ENCODE peak calls at places on chromosomes 6 and 20, in five cellular contexts. One of them, this sample, is unnamed.

GRCh38 chr6:150322452-150322851 is 46.4 kb upstream of the IYD start:
- DNase-seq in lower leg skin: no peak
- DNase-seq in breast epithelium: no peak
- DNase-seq in IMR-90: no peak
- DNase-seq in vagina: no peak
- DNase-seq in this sample: no peak

GRCh38 chr6:106628658-106629102 is 618 bp downstream of the RTN4IP1 start:
- DNase-seq in IMR-90: peak; percentile 16
- DNase-seq in breast epithelium: no peak
- DNase-seq in vagina: no peak
- DNase-seq in lower leg skin: no peak
- DNase-seq in this sample: no peak

GRCh38 chr6:131995924-131996323 is 44.8 kb upstream of the CCN2 start:
- DNase-seq in lower leg skin: no peak
- DNase-seq in vagina: no peak
- DNase-seq in breast epithelium: no peak
- DNase-seq in IMR-90: peak; percentile 94
- DNase-seq in this sample: no peak

GRCh38 chr6:5670381-5670780 is 336.3 kb downstream of the NRN1 start:
- DNase-seq in IMR-90: no peak
- DNase-seq in lower leg skin: no peak
- DNase-seq in vagina: no peak
- DNase-seq in breast epithelium: no peak
- DNase-seq in this sample: no peak

GRCh38 chr6:170277893-170278742 is 12.8 kb downstream of the DLL1 start:
- DNase-seq in vagina: no peak
- DNase-seq in lower leg skin: no peak
- DNase-seq in IMR-90: no peak
- DNase-seq in breast epithelium: no peak
- DNase-seq in this sample: no peak

GRCh38 chr20:59678951-59679350 is 74.6 kb downstream of the PHACTR3 start:
- DNase-seq in breast epithelium: no peak
- DNase-seq in IMR-90: no peak
- DNase-seq in vagina: no peak
- DNase-seq in lower leg skin: no peak
- DNase-seq in this sample: no peak

GRCh38 chr6:158706369-158706982 is 56.6 kb downstream of the SYTL3 start:
- DNase-seq in lower leg skin: no peak
- DNase-seq in vagina: no peak
- DNase-seq in breast epithelium: no peak
- DNase-seq in IMR-90: peak; percentile 51
- DNase-seq in this sample: peak; percentile 82

GRCh38 chr6:101396552-101397173 is 3.2 kb downstream of the GRIK2 start:
- DNase-seq in lower leg skin: peak; percentile 20
- DNase-seq in vagina: no peak
- DNase-seq in IMR-90: peak; percentile 64
- DNase-seq in breast epithelium: no peak
- DNase-seq in this sample: peak; percentile 84

GRCh38 chr6:107323133-107323785 is 136.1 kb downstream of the PDSS2 start:
- DNase-seq in IMR-90: peak; percentile 66
- DNase-seq in lower leg skin: no peak
- DNase-seq in breast epithelium: no peak
- DNase-seq in vagina: no peak
- DNase-seq in this sample: no peak

GRCh38 chr6:155520078-155520477 is 64.4 kb upstream of the NOX3 start:
- DNase-seq in breast epithelium: no peak
- DNase-seq in vagina: no peak
- DNase-seq in IMR-90: no peak
- DNase-seq in lower leg skin: no peak
- DNase-seq in this sample: no peak

GRCh38 chr6:26175428-26176181 is 88.4 kb downstream of the HFE start:
- DNase-seq in IMR-90: peak; percentile 75
- DNase-seq in lower leg skin: no peak
- DNase-seq in breast epithelium: no peak
- DNase-seq in vagina: no peak
- DNase-seq in this sample: no peak

DNA sequence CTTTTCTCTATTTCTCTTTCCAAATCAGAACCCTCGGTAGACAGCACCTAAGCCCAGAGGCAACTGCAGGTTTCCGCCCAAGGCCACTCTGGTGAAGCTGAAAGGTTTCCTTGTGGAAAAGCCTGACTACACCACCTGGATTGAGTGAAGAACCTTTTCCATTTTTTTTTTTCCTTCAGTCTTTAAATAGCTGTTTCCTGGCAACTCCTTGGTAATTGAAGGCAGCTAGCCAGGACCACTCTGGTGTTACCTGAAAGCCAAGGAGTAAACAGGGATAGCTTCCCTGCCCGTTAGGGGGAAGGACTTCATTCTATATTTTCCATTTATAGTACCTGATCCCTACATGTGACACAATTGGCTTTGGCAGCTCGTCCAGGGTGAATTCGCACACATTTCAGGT is 1238.4 kb downstream of the GRIK2 start:
- DNase-seq in vagina: no peak
- DNase-seq in IMR-90: no peak
- DNase-seq in breast epithelium: no peak
- DNase-seq in lower leg skin: no peak
- DNase-seq in this sample: no peak
- TF ChIP-seq CTCF in vagina: no peak
- TF ChIP-seq CTCF in IMR-90: no peak
- TF ChIP-seq CTCF in breast epithelium: no peak
- TF ChIP-seq CTCF in lower leg skin: no peak
- TF ChIP-seq CTCF in this sample: no peak

GRCh38 chr20:50788045-50788867 is 6.6 kb upstream of the BCAS4 start:
- DNase-seq in vagina: no peak
- DNase-seq in lower leg skin: no peak
- DNase-seq in IMR-90: peak; percentile 68
- DNase-seq in breast epithelium: no peak
- DNase-seq in this sample: peak; percentile 70

GRCh38 chr20:50789968-50790650 is 4.8 kb upstream of the BCAS4 start:
- DNase-seq in vagina: no peak
- DNase-seq in lower leg skin: peak; percentile 31
- DNase-seq in IMR-90: no peak
- DNase-seq in breast epithelium: no peak
- DNase-seq in this sample: no peak

GRCh38 chr20:50792708-50793574 is 1.9 kb upstream of the BCAS4 start:
- DNase-seq in lower leg skin: no peak
- DNase-seq in breast epithelium: no peak
- DNase-seq in vagina: no peak
- DNase-seq in IMR-90: no peak
- DNase-seq in this sample: peak; percentile 30

GRCh38 chr20:50788868-50789125 is 6.1 kb upstream of the BCAS4 start:
- DNase-seq in IMR-90: no peak
- DNase-seq in breast epithelium: no peak
- DNase-seq in vagina: no peak
- DNase-seq in lower leg skin: no peak
- DNase-seq in this sample: no peak

DNA sequence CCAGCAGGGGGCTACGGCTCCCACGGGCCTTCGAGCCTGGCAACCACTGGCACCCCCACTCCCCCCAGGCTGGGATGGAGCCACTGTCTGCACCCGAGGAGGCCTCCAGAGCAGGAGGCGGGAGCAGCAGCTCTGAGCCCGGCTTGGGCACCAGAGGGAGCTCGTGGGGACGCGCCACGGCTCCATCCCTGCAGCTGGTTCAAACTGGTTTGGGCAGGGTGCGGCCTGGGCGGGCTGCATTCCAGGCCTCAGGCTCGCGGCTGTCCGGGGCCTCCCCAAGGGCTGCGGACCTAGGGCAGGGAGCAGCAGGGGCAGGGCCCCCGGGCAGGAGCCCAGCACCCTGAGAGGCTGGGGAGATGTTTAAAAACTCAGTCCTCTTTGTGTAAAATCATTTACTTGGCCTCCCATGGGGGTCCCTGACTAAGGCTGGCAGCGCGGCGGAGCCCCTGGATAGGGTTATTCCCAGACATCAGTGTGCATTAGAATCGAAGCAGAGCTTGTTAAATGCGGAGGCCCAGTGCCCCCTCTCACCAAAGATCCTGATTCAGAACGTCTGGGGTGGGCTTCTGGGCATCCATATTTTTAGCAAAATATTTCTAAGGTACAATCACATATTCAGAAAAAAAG is 4.1 kb upstream of the BCAS4 start:
- DNase-seq in IMR-90: peak; percentile 85
- DNase-seq in vagina: no peak
- DNase-seq in breast epithelium: peak; percentile 93
- DNase-seq in lower leg skin: peak; percentile 83
- DNase-seq in this sample: peak; percentile 88
- H3K4me3 ChIP-seq in IMR-90: no peak overlapping the region
- H3K4me3 ChIP-seq in vagina: no peak overlapping the region
- H3K4me3 ChIP-seq in breast epithelium: peak overlapping the region; percentile 58
- H3K4me3 ChIP-seq in lower leg skin: no peak overlapping the region
- H3K4me3 ChIP-seq in this sample: no peak overlapping the region

GRCh38 chr6:70566751-70567382 is at the start of gene SDHAF4:
- DNase-seq in vagina: no peak
- DNase-seq in IMR-90: peak; percentile 76
- DNase-seq in breast epithelium: peak; percentile 91
- DNase-seq in lower leg skin: peak; percentile 87
- DNase-seq in this sample: peak; percentile 95
- TF ChIP-seq POLR2A in vagina: peak; percentile 78
- TF ChIP-seq POLR2A in IMR-90: no peak
- TF ChIP-seq POLR2A in breast epithelium: peak; percentile 64
- TF ChIP-seq POLR2A in lower leg skin: peak; percentile 70
- TF ChIP-seq POLR2A in this sample: peak; percentile 1

GRCh38 chr6:6927437-6928361 is 180.1 kb upstream of the RREB1 start:
- DNase-seq in vagina: no peak
- DNase-seq in breast epithelium: no peak
- DNase-seq in lower leg skin: no peak
- DNase-seq in IMR-90: no peak
- DNase-seq in this sample: no peak
- TF ChIP-seq CTCF in vagina: no peak
- TF ChIP-seq CTCF in breast epithelium: no peak
- TF ChIP-seq CTCF in lower leg skin: no peak
- TF ChIP-seq CTCF in IMR-90: no peak
- TF ChIP-seq CTCF in this sample: no peak

This sample was measured in testis.